ENCODE peak calls at places on chromosome 20, in four cellular contexts. Y is H1, J is IMR-90, W is mesendoderm. N is an unnamed sample.
A peak's percentile ranks its signal among the peaks of the same experiment; 100 is the strongest.

GRCh38 chr20:36391456-36391855 is 85.3 kb downstream of the DLGAP4 start:
- DNase-seq in Y (peak; percentile 53), J (no peak), W (peak; percentile 92), N (peak; percentile 79)

GRCh38 chr20:55095745-55096450 is 620.5 kb downstream of the DOK5 start:
- DNase-seq in Y (no peak), J (no peak), W (no peak), N (no peak)

GRCh38 chr20:1491281-1491840 is at the start of gene SIRPB2:
- DNase-seq in Y (no peak), J (no peak), W (no peak), N (no peak)

GRCh38 chr20:61901421-61902212 is 164.1 kb downstream of the TAF4 start:
- DNase-seq in Y (no peak), J (peak; percentile 4), W (no peak), N (no peak)

GRCh38 chr20:34475979-34476736 is 40.1 kb upstream of the DYNLRB1 start:
- DNase-seq in Y (no peak), J (peak; percentile 21), W (no peak), N (peak; percentile 45)

GRCh38 chr20:24007758-24008157 is 19.2 kb upstream of the GGTLC1 start:
- DNase-seq in Y (no peak), J (no peak), W (no peak), N (no peak)

GRCh38 chr20:56566621-56567020 is 33.6 kb downstream of the FAM209B start:
- DNase-seq in Y (no peak), J (no peak), W (peak; percentile 44), N (no peak)

GRCh38 chr20:40865095-40865494 is 163.5 kb upstream of the TOP1 start:
- DNase-seq in Y (no peak), J (no peak), W (no peak), N (no peak)

GRCh38 chr20:36305602-36306556 is at the start of gene DLGAP4:
- DNase-seq in Y (no peak), J (no peak), W (no peak), N (no peak)

GRCh38 chr20:53795170-53795569 is 201.5 kb upstream of the ZNF217 start:
- DNase-seq in Y (no peak), J (peak; percentile 55), W (no peak), N (no peak)

DNA sequence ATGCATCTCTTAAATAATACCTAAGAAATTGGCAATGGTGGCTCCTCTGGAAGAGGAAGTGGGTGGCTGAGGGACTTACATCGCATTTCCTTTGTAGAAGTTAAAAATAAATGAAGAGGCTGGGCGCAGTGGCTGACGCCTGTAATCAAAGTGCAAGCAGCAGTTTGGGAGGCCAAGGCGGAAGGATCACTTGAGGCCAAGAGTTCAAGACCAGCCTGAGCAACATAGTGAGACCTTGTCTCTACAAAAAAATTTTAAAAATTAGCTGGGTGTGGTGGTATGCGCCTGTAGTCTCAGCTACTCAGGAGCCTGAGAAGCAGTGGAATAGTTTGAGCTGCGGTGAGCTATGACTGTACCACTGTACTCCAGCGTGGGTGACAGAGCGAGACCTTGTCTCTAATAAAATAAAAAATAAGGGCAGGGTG is 12.2 kb upstream of the NCOA3 start:
- DNase-seq in Y (no peak), J (no peak), W (no peak), N (no peak)
- H3K27ac ChIP-seq in Y (no peak overlapping the region), J (no peak overlapping the region), W (no peak overlapping the region), N (no peak overlapping the region)

DNA sequence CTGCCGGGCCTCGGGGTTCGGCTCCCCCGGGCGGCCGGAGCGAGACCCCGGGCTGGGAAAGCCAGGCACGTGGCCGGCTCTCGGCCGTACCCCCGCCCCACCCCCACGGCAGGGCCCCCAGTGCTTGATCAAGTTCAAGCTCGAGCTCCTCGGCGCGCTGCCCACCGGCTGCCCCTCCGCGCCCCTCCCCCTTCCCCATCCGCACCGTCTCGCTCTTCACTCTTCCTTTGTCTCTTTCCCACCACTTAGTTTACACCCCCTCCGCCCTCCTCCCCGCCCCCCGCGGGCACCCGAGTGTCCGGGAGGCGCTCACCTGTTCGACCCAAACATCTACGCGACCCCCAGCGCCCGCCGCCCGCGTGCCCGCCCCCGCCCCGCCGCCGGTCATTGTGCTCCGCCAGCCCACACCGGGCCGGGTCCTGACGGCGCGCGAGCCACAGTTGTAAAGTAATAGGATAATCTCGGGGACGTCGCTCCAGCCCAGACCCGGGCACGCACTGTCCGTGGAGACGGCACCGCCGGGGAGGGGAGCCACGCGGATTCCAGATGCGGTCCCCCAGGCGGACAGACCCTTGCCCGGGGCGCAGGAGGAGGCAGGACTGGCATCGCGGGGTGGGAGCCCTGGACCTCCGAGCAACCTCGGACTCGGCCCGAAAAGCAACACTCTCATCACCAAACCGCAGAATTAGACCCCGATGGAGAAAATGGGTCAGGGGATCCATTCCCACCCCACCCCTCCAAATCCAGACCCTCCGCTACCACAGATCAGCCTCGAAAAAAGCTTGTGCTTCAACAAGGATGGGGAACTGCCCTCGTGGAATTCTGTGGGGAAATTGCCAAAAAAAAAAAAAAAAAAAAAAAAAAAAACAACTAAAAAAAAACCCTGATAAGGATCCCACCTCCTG is 100.7 kb downstream of the NOL4L start:
- DNase-seq in Y (no peak), J (no peak), W (peak; percentile 31), N (peak; percentile 66)
- H4K8ac ChIP-seq in Y (peak overlapping the region; percentile 87), J (no peak overlapping the region), W (peak overlapping the region; percentile 97), N (no peak overlapping the region)

DNA sequence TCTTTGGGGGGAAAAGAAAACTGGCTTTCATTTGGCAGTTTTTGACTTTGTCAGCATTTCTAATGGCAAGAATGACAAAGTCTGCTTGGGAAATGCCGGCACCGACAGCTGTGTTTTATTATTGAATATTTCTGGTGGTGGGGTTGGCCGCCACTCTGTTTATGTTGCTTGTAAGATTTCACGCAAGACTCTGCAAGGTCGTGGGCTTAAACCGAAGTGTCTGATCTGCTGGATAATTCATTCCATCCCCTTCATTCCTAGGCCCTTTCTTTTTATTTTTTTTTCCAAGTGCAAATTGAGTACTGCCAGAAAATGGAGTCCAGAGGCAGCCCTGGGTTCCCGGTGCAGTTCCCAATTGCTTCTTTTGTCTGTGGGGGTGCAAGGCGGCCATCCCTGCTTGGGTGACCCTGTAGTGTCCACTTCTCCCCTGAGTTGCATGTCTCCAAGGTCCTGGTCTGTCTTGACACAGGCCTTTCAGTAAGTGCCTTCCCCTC is 170.4 kb upstream of the PMEPA1 start:
- DNase-seq in Y (no peak), J (no peak), W (no peak), N (no peak)
- H4K5ac ChIP-seq in Y (no peak overlapping the region), J (no peak overlapping the region), W (no peak overlapping the region), N (no peak overlapping the region)

GRCh38 chr20:47196091-47197081 is 160.1 kb downstream of the ZMYND8 start:
- DNase-seq in Y (peak; percentile 59), J (peak; percentile 60), W (peak; percentile 76), N (peak; percentile 83)

GRCh38 chr20:47198996-47199552 is 157.4 kb downstream of the ZMYND8 start:
- DNase-seq in Y (no peak), J (no peak), W (no peak), N (no peak)

GRCh38 chr20:47201074-47201730 is 155.3 kb downstream of the ZMYND8 start:
- DNase-seq in Y (no peak), J (no peak), W (peak; percentile 49), N (no peak)

GRCh38 chr20:47195573-47195972 is 160.9 kb downstream of the ZMYND8 start:
- DNase-seq in Y (no peak), J (no peak), W (no peak), N (no peak)

GRCh38 chr20:47198254-47198671 is 158.2 kb downstream of the ZMYND8 start:
- DNase-seq in Y (no peak), J (peak; percentile 34), W (no peak), N (no peak)
- H3K27ac ChIP-seq in Y (no peak overlapping the region), J (no peak overlapping the region), W (no peak overlapping the region), N (no peak overlapping the region)

DNA sequence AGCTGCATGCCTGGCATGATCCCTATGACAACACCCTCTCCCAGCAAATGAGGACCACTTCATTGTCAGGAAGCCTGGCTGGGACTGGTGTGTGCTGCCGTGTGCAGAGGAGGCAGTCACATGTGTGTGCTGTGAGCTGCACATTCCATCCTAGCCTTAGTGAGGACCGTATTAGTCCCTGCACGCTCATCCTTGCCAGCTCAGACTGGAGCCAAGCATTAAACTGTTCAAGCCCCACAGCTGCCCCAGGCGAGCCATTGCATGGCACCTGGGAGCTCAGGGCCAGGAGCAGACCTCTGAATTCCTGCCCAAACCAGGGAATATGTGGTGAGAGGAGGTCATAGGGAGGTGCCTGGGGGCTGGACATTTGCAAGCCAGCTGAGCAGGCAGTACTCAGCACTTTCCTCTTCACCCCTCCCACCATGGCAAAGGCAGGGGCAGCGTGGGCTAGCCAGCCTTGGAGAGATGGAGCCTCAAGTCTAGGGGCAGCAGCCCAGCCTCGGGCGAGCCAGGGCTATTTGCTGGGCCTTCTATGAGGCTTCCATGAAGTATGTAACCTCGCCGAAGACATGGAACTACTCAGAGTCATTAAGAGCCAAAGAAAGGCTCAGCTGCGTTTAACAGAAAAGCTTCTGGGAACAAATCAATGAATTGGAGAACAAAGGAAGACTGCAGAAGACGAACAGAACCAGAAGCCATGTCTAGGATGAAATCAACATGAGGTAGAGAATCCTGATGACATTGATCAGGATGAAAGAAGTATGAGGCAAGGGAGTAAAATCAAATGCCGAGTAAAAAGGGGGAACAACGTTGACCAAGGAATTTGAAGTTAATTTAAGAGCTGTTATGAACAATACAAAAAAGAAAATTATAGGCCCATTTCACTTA is 8.6 kb upstream of the CCN5 start:
- DNase-seq in Y (no peak), J (peak; percentile 35), W (no peak), N (no peak)
- H4K8ac ChIP-seq in Y (no peak overlapping the region), J (no peak overlapping the region), W (no peak overlapping the region), N (no peak overlapping the region)